ENCODE peak calls at places on chromosomes 11 and 22, in nine cellular contexts. B is PC-9, U is H1, K is DND-41, M is mammary epithelial cell, Y is fibroblast of lung, A is neural progenitor cell, F is GM23248, G is hepatocyte. S is an unnamed sample. For H3K9me3, the result is how much of the 10 kb centered on the place peaks cover.

GRCh38 chr11:17575431-17576425 is 28.7 kb downstream of the OTOG start:
- DNase-seq in B (peak), U (no peak), K (no peak), M (no peak), Y (no peak), A (no peak), F (no peak), G (no peak), S (no peak)

GRCh38 chr11:123580557-123581275 is 73.7 kb downstream of the SCN3B start:
- DNase-seq in B (peak), U (peak), K (peak), M (peak), Y (peak), A (peak), F (peak), G (peak), S (no peak)

GRCh38 chr11:67405196-67405567 is 1.3 kb downstream of the TBC1D10C start:
- DNase-seq in B (no peak), U (no peak), K (no peak), M (no peak), Y (no peak), A (no peak), F (no peak), G (no peak), S (no peak)

GRCh38 chr22:33380789-33381530 is 322.8 kb upstream of the SYN3 start:
- DNase-seq in B (peak), U (no peak), K (no peak), M (peak), Y (peak), A (no peak), F (peak), G (peak), S (no peak)

GRCh38 chr11:45051621-45052020 is 94.8 kb upstream of the PRDM11 start:
- DNase-seq in B (no peak), U (no peak), K (no peak), M (no peak), Y (no peak), A (no peak), F (no peak), G (no peak), S (no peak)

GRCh38 chr11:76162336-76163288 is 43.7 kb downstream of the WNT11 start:
- DNase-seq in B (no peak), U (no peak), K (no peak), M (no peak), Y (no peak), A (no peak), F (no peak), G (no peak), S (no peak)

GRCh38 chr11:65477271-65478029 is 21.4 kb upstream of the MALAT1 start:
- DNase-seq in B (peak), U (no peak), K (peak), M (peak), Y (peak), A (peak), F (peak), G (peak), S (no peak)

GRCh38 chr22:43266117-43266516 is 77.1 kb downstream of the SCUBE1 start:
- DNase-seq in B (no peak), U (no peak), K (no peak), M (no peak), Y (no peak), A (no peak), F (no peak), G (no peak), S (no peak)

GRCh38 chr11:44066732-44067131 is 662 bp downstream of the ACCS start:
- DNase-seq in B (peak), U (no peak), K (no peak), M (peak), Y (peak), A (no peak), F (peak), G (peak), S (no peak)

GRCh38 chr11:65424200-65425104 is 1.9 kb downstream of the NEAT1 start:
- DNase-seq in B (peak), U (no peak), K (peak), M (peak), Y (peak), A (no peak), F (peak), G (no peak), S (no peak)

GRCh38 chr11:74319139-74319538 is 7.7 kb upstream of the P4HA3 start:
- DNase-seq in B (no peak), U (no peak), K (no peak), M (peak), Y (peak), A (no peak), F (peak), G (no peak), S (no peak)

GRCh38 chr22:22997262-22997898 is 72.9 kb upstream of the GNAZ start:
- DNase-seq in B (no peak), U (no peak), K (no peak), M (no peak), Y (no peak), A (no peak), F (no peak), G (no peak), S (no peak)

GRCh38 chr22:22995166-22995565 is 75.2 kb upstream of the GNAZ start:
- DNase-seq in B (no peak), U (no peak), K (no peak), M (no peak), Y (no peak), A (no peak), F (no peak), G (no peak), S (no peak)

GRCh38 chr22:22999473-22999872 is 70.8 kb upstream of the GNAZ start:
- DNase-seq in B (no peak), U (no peak), K (no peak), M (peak), Y (no peak), A (no peak), F (peak), G (no peak), S (no peak)

GRCh38 chr22:22997988-22998387 is 72.3 kb upstream of the GNAZ start:
- DNase-seq in B (no peak), U (no peak), K (no peak), M (no peak), Y (no peak), A (no peak), F (no peak), G (no peak), S (no peak)

GRCh38 chr22:22996511-22997261 is 73.6 kb upstream of the GNAZ start:
- DNase-seq in B (no peak), U (no peak), K (no peak), M (no peak), Y (no peak), A (no peak), F (no peak), G (no peak), S (no peak)
- H3K9me3 ChIP-seq in B (under half), U (under half), K (under half), M (under half), Y (under half), A (under half), F (under half), G (under half), S (under half)

GRCh38 chr11:14974723-14975587 is 2.8 kb upstream of the CALCA start:
- DNase-seq in B (no peak), U (no peak), K (no peak), M (peak), Y (peak), A (peak), F (peak), G (peak), S (no peak)
- TF ChIP-seq EZH2 in B (no peak), U (no peak), K (no peak), M (no peak), Y (no peak), A (peak), F (peak), G (peak), S (no peak)

GRCh38 chr22:48368975-48369525 is 1458.6 kb downstream of the BRD1 start:
- DNase-seq in B (no peak), U (no peak), K (no peak), M (no peak), Y (no peak), A (no peak), F (no peak), G (no peak), S (no peak)

GRCh38 chr22:48372395-48372794 is 1455.3 kb downstream of the BRD1 start:
- DNase-seq in B (no peak), U (no peak), K (no peak), M (no peak), Y (no peak), A (no peak), F (no peak), G (no peak), S (no peak)

GRCh38 chr22:48369789-48370507 is 1457.7 kb downstream of the BRD1 start:
- DNase-seq in B (no peak), U (peak), K (no peak), M (no peak), Y (no peak), A (peak), F (peak), G (peak), S (no peak)

GRCh38 chr22:48371391-48371790 is 1456.3 kb downstream of the BRD1 start:
- DNase-seq in B (no peak), U (no peak), K (no peak), M (no peak), Y (no peak), A (no peak), F (no peak), G (no peak), S (no peak)

DNA sequence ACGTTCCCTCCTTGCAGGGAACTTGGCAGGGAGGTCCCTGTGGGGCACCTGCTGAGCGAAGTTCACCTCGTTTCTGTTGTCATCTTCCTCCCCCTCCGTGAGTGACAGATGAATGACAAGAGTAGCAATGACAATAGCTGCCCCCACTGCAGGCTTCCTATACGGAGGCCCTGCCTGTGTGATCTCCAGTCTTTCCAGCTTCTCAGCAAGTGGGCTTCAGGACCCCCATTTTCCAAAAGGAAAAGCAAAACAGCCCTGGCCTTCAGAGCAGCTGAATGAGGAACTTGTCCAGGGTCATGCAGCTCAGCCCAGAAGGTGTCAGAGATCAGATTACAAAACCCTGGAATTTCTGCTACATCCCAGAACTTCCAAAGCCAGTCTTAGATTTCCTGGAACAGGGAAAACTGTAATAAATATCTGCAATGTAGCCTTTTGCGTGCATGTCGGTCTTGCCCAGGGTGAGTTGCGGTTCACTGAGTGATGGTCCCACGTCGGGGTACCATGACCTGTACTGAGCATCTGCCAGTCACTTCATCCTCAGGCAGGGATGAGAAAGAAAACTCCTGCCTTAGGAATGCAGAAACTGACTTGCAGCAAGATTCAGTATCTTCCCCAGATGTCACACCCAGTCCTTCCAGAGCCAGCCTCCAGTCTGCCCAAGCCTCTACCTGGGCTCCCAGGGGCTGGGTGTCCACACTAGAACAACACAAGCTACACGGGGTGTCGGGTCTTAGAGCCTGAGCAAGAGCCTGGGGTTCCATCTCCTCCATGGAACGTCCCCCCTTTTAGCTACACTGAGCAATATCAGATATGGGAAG is 1457.0 kb downstream of the BRD1 start:
- DNase-seq in B (no peak), U (no peak), K (no peak), M (no peak), Y (no peak), A (no peak), F (no peak), G (no peak), S (no peak)
- H3K9me3 ChIP-seq in B (under half), U (under half), K (under half), M (under half), Y (under half), A (under half), F (under half), G (under half), S (under half)

DNA sequence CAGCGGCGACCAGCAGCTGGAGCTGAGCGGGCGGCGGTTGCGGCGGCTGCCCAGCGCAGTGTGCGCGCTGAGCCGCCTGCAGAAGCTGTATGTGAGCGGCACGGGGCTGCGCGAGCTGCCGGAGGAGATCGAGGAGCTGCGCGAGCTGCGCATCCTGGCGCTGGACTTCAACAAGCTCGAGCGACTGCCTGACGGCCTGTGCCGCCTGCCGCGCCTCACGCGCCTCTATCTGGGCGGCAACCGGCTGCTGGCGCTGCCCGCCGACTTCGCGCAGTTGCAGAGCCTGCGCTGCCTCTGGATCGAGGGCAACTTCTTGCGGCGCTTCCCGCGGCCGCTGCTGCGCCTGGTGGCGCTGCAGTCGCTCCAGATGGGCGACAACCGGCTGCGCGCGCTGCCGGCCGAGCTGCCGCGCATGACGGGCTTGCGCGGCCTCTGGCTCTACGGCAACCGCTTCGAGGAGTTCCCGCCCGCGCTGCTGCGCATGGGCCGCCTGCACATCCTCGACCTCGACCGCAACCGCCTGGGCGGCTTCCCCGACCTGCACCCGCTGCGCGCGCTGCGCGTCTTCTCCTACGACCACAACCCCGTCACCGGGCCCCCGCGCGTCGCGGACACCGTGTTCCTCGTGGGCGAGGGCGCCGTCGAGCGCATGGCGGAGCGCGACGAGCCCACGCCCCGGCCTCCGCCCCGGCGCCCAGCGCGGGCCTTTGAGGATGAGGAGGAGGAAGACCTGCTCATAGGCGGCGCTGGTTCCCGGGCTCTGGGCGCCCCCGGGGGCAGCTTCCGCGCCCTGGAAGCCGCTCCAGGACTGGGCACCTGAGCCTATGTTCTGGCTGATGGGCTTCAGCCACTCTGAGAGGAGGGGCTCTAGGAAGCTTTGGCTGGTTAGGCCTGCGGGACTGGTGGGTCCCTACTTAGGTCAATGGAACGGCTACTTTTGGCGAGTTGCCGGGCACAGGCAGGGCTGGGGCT is 795 bp downstream of the LRRC10B start:
- DNase-seq in B (peak), U (peak), K (no peak), M (peak), Y (peak), A (peak), F (peak), G (peak), S (no peak)
- TF ChIP-seq EZH2 in B (peak), U (peak), K (no peak), M (no peak), Y (peak), A (no peak), F (no peak), G (no peak), S (no peak)

GRCh38 chr11:70711911-70712185 is 313.5 kb downstream of the CTTN start:
- DNase-seq in B (no peak), U (no peak), K (no peak), M (no peak), Y (no peak), A (no peak), F (no peak), G (no peak), S (no peak)

GRCh38 chr11:70713988-70714665 is 315.8 kb downstream of the CTTN start:
- DNase-seq in B (no peak), U (peak), K (no peak), M (no peak), Y (no peak), A (peak), F (no peak), G (no peak), S (no peak)

GRCh38 chr11:70712471-70712870 is 314.1 kb downstream of the CTTN start:
- DNase-seq in B (no peak), U (no peak), K (no peak), M (no peak), Y (no peak), A (peak), F (peak), G (no peak), S (no peak)

GRCh38 chr11:70715166-70715565 is 316.8 kb downstream of the CTTN start:
- DNase-seq in B (no peak), U (no peak), K (no peak), M (no peak), Y (no peak), A (no peak), F (no peak), G (no peak), S (no peak)

DNA sequence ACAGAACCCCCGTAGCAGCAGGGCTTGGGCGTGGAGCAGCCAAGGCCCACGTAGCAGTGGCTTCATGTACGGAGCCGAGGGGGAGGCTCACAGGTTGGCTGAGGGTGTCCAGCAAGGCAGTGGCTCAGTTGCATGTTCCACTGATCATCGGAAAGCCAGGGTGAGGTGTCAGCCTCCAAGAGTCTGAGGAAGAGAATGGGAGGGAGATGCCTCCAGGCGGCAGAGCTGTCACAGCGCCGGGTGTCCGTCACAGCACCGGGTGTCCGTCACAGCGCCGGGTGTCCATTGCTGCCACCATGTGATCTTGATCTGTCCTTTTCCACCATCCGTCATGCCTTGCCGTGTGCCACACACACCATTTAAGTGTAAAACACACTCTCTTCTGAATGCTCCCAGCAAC is 315.1 kb downstream of the CTTN start:
- DNase-seq in B (no peak), U (no peak), K (no peak), M (no peak), Y (no peak), A (no peak), F (no peak), G (no peak), S (no peak)
- H3K9me3 ChIP-seq in B (under half), U (under half), K (under half), M (under half), Y (under half), A (under half), F (under half), G (under half), S (under half)

DNA sequence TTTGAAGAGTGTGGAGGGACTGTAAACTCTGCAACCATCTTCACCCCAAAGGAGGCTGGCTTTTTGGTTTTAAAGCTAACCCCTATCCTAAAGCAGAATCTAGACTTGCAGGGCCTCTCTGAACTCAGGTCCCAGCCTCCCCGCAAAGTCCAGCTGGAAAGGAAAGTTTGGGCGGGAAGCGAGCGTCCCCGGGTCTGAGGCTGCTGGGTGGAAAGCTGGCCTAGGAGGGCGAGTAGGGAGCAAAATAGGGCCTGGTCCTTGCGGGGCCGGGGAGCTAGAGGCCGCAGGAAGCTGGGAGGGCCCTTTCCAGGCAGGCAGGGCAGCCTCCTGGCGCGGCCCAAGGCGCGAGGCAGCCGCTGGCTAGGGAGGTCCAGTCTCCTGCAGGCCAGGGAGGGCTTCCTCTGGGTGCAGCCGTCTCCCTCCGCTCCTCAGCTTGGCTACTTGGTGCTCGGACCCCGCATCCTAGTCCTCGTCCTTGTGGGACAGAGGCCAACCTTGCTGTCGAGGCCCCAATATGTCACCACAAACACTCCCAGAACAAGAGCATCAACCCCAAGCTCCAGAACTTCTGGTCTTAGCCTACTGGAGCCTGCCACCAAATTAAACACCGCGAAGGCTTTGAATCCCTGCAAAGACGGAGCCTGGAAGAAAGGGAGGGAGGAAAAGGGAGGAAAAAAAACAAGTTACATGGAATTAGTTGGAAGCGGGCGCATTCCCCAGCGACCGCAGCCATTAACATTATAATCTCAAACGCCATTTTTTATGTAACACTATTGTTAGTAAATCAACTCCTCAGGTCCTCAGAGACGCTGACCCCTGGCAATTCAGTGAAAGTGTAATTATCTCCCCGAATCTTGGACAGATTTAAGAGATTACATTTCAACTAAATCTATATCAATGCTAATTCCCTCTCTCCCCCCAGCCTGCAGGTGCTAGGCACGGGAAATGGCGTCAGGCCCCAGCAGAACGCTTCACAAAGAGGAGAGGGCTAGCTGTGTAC is 12.6 kb upstream of the PAX6 start:
- DNase-seq in B (no peak), U (no peak), K (no peak), M (no peak), Y (no peak), A (peak), F (no peak), G (no peak), S (no peak)
- TF ChIP-seq EZH2 in B (no peak), U (peak), K (no peak), M (no peak), Y (peak), A (no peak), F (no peak), G (peak), S (no peak)

GRCh38 chr11:99531468-99531867 is 510.7 kb downstream of the CNTN5 start:
- DNase-seq in B (no peak), U (no peak), K (no peak), M (no peak), Y (no peak), A (no peak), F (no peak), G (no peak), S (no peak)
- H3K9me3 ChIP-seq in B (under half), U (under half), K (under half), M (under half), Y (under half), A (under half), F (under half), G (under half), S (under half)

GRCh38 chr11:1547467-1548098 is 24.5 kb downstream of the DUSP8 start:
- DNase-seq in B (no peak), U (no peak), K (no peak), M (no peak), Y (no peak), A (no peak), F (no peak), G (no peak), S (no peak)
- TF ChIP-seq EZH2 in B (no peak), U (peak), K (no peak), M (peak), Y (peak), A (peak), F (peak), G (no peak), S (peak)

DNA sequence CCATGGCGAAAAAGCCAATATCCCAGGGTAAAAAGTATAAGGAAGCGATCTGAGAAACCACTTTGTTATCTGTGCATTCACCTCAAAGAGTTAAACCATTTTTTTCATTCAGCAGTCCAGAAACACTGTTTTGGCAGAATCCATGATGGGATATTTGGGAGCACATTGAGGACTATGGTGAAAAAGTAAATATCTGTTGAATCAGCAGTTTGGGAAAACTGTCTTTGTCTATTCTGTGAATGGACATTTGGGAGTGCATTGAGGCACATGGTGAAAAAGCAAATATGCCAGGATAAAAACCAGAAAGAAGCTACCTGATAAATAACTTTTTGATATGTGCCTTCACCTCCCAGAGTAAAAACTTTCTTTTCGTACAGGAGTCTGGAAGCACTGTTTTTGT is 187.4 kb downstream of the OR4A47 start:
- DNase-seq in B (no peak), U (no peak), K (no peak), M (no peak), Y (no peak), A (no peak), F (no peak), G (no peak), S (no peak)
- H3K9me3 ChIP-seq in B (under half), U (under half), K (under half), M (under half), Y (under half), A (under half), F (under half), G (under half), S (under half)

S was measured in SK-N-MC.